ENCODE peak calls at places on chromosomes 2 and 18, in four cellular contexts. W is MCF 10A, A is T follicular helper cell, E is AG08395. G is an unnamed sample.

GRCh38 chr2:120368086-120368485 is 22.1 kb downstream of the INHBB start:
- DNase-seq in W (no peak), A (no peak), E (no peak), G (no peak)

GRCh38 chr18:49562481-49563129 is 748 bp downstream of the LIPG start:
- DNase-seq in W (peak), A (no peak), E (no peak), G (peak)

GRCh38 chr18:63511285-63511684 is 30.9 kb upstream of the SERPINB12 start:
- DNase-seq in W (peak), A (no peak), E (peak), G (peak)

GRCh38 chr2:130768191-130768855 is 13.0 kb downstream of the AMER3 start:
- DNase-seq in W (no peak), A (no peak), E (no peak), G (no peak)

GRCh38 chr2:118059919-118060478 is 28.3 kb upstream of the INSIG2 start:
- DNase-seq in W (no peak), A (no peak), E (peak), G (no peak)

GRCh38 chr18:78158943-78159342 is 820.7 kb upstream of the SALL3 start:
- DNase-seq in W (no peak), A (no peak), E (no peak), G (no peak)

GRCh38 chr2:150767924-150768801 is 280.7 kb upstream of the RND3 start:
- DNase-seq in W (no peak), A (no peak), E (no peak), G (no peak)

GRCh38 chr2:18831916-18832510 is 242.6 kb upstream of the NT5C1B start:
- DNase-seq in W (no peak), A (no peak), E (no peak), G (no peak)

GRCh38 chr2:47354013-47354816 is 48.7 kb upstream of the MSH2 start:
- DNase-seq in W (peak), A (no peak), E (no peak), G (peak)

GRCh38 chr2:17912266-17912691 is 33.8 kb downstream of the KCNS3 start:
- DNase-seq in W (no peak), A (no peak), E (no peak), G (no peak)

GRCh38 chr2:128158171-128158570 is 67.2 kb downstream of the UGGT1 start:
- DNase-seq in W (no peak), A (no peak), E (no peak), G (no peak)

GRCh38 chr2:189933911-189934399 is 128.6 kb downstream of the MSTN start:
- DNase-seq in W (peak), A (no peak), E (peak), G (no peak)

GRCh38 chr2:239181601-239182471 is 219.0 kb downstream of the HDAC4 start:
- DNase-seq in W (no peak), A (no peak), E (no peak), G (peak)

GRCh38 chr2:238569415-238570195 is 142.9 kb downstream of the ASB1 start:
- DNase-seq in W (no peak), A (no peak), E (no peak), G (no peak)

GRCh38 chr2:161946489-161947107 is 127.4 kb downstream of the DPP4 start:
- DNase-seq in W (peak), A (no peak), E (peak), G (no peak)

GRCh38 chr2:172101008-172101706 is 1.5 kb downstream of the DLX2 start:
- DNase-seq in W (no peak), A (no peak), E (no peak), G (no peak)